ENCODE peak calls at places on chromosome 18, in four cellular contexts. C is SK-N-SH, D is fibroblast of lung, H is transverse colon. F is an unnamed sample.
A peak's percentile ranks its signal among the peaks of the same experiment; 100 is the strongest.

GRCh38 chr18:73318732-73319479 is 451.1 kb upstream of the NETO1 start:
- DNase-seq in H (no peak), C (no peak), D (peak; percentile 74), F (no peak)

GRCh38 chr18:10405014-10405493 is 49.4 kb upstream of the APCDD1 start:
- DNase-seq in H (no peak), D (no peak), C (peak; percentile 52), F (no peak)

GRCh38 chr18:56389190-56389589 is 249.2 kb downstream of the TXNL1 start:
- DNase-seq in D (no peak), H (no peak), C (no peak), F (no peak)

GRCh38 chr18:62420513-62421209 is 95.6 kb downstream of the TNFRSF11A start:
- DNase-seq in H (peak; percentile 62), D (peak; percentile 74), C (no peak), F (peak; percentile 51)

GRCh38 chr18:46302866-46303485 is 198.8 kb downstream of the HAUS1 start:
- DNase-seq in H (no peak), D (no peak), C (no peak), F (no peak)

GRCh38 chr18:79625924-79626561 is 53.6 kb upstream of the CTDP1 start:
- DNase-seq in D (no peak), H (no peak), C (no peak), F (no peak)

GRCh38 chr18:36772339-36772738 is 56.5 kb downstream of the TPGS2 start:
- DNase-seq in H (no peak), D (peak; percentile 58), C (no peak), F (no peak)

GRCh38 chr18:4987452-4988405 is 209.3 kb downstream of the AKAIN1 start:
- DNase-seq in D (no peak), C (no peak), H (no peak), F (no peak)

GRCh38 chr18:58990720-58991119 is 126.0 kb downstream of the ZNF532 start:
- DNase-seq in H (no peak), D (no peak), C (no peak), F (no peak)

GRCh38 chr18:34718610-34719009 is 8.5 kb downstream of the DTNA start:
- DNase-seq in D (no peak), H (no peak), C (no peak), F (no peak)

GRCh38 chr18:28248653-28249052 is 71.7 kb upstream of the CDH2 start:
- DNase-seq in C (no peak), H (no peak), D (no peak), F (no peak)

GRCh38 chr18:5955861-5956260 is 60.5 kb upstream of the TMEM200C start:
- DNase-seq in H (no peak), C (no peak), D (peak; percentile 34), F (no peak)

GRCh38 chr18:22434973-22435608 is 17.4 kb upstream of the CTAGE1 start:
- DNase-seq in H (no peak), C (no peak), D (peak; percentile 90), F (no peak)

GRCh38 chr18:3264362-3264761 is 2.4 kb downstream of the MYL12B start:
- DNase-seq in C (no peak), D (no peak), H (peak; percentile 35), F (no peak)

GRCh38 chr18:58363767-58364540 is 264.9 kb downstream of the ALPK2 start:
- DNase-seq in D (peak; percentile 80), C (no peak), H (no peak), F (no peak)

GRCh38 chr18:33670052-33670451 is 92.0 kb downstream of the ASXL3 start:
- DNase-seq in D (no peak), C (no peak), H (no peak), F (no peak)

GRCh38 chr18:78792094-78792493 is 187.5 kb upstream of the SALL3 start:
- DNase-seq in C (no peak), H (no peak), D (no peak), F (no peak)

GRCh38 chr18:5851998-5852397 is 43.3 kb downstream of the TMEM200C start:
- DNase-seq in H (no peak), C (no peak), D (no peak), F (no peak)

GRCh38 chr18:9787126-9787525 is 79.0 kb downstream of the RAB31 start:
- DNase-seq in H (no peak), C (no peak), D (no peak), F (no peak)

GRCh38 chr18:79272916-79273315 is 122.8 kb upstream of the NFATC1 start:
- DNase-seq in C (no peak), D (no peak), H (no peak), F (no peak)

GRCh38 chr18:37019157-37019571 is 190.2 kb downstream of the KIAA1328 start:
- DNase-seq in H (no peak), D (peak; percentile 15), C (peak; percentile 4), F (no peak)

GRCh38 chr18:24862225-24862893 is 401.9 kb downstream of the HRH4 start:
- DNase-seq in D (no peak), C (no peak), H (no peak), F (no peak)

GRCh38 chr18:28771849-28772248 is 594.9 kb upstream of the CDH2 start:
- DNase-seq in D (no peak), H (no peak), C (no peak), F (no peak)

GRCh38 chr18:75276813-75277628 is 66.4 kb downstream of the TSHZ1 start:
- DNase-seq in H (no peak), C (no peak), D (peak; percentile 82), F (no peak)

GRCh38 chr18:79405019-79405780 is 9.5 kb downstream of the NFATC1 start:
- DNase-seq in C (no peak), H (no peak), D (no peak), F (no peak)

GRCh38 chr18:10230072-10230471 is 224.4 kb upstream of the APCDD1 start:
- DNase-seq in C (no peak), D (peak; percentile 95), H (no peak), F (no peak)

GRCh38 chr18:62716679-62717058 is 1.3 kb downstream of the PHLPP1 start:
- DNase-seq in H (peak; percentile 63), D (peak; percentile 38), C (peak; percentile 77), F (peak; percentile 56)

GRCh38 chr18:47829831-47830230 is 100.6 kb downstream of the SMAD2 start:
- DNase-seq in H (no peak), D (peak; percentile 53), C (no peak), F (no peak)

GRCh38 chr18:77131652-77132368 is 773 bp downstream of the MBP start:
- DNase-seq in H (peak; percentile 80), D (no peak), C (peak; percentile 73), F (no peak)

GRCh38 chr18:4960578-4960977 is 236.5 kb downstream of the AKAIN1 start:
- DNase-seq in D (no peak), H (no peak), C (no peak), F (no peak)

GRCh38 chr18:47345291-47345690 is 93.8 kb upstream of the SKOR2 start:
- DNase-seq in D (no peak), C (no peak), H (no peak), F (no peak)

GRCh38 chr18:23573948-23574431 is 12.3 kb downstream of the NPC1 start:
- DNase-seq in H (no peak), C (no peak), D (peak; percentile 85), F (peak; percentile 16)

GRCh38 chr18:23570912-23571504 is 15.3 kb downstream of the NPC1 start:
- DNase-seq in C (no peak), D (no peak), H (no peak), F (no peak)

GRCh38 chr18:23572012-23572411 is 14.3 kb downstream of the NPC1 start:
- DNase-seq in C (no peak), D (no peak), H (no peak), F (no peak)

GRCh38 chr18:23573020-23573419 is 13.3 kb downstream of the NPC1 start:
- DNase-seq in H (no peak), C (no peak), D (no peak), F (no peak)

GRCh38 chr18:23572570-23572969 is 13.7 kb downstream of the NPC1 start:
- DNase-seq in C (no peak), D (no peak), H (no peak), F (no peak)
- H3K36me3 ChIP-seq in C (peaks cover 17% of the 10 kb centered on the region), D (peaks cover 6% of the 10 kb centered on the region), H (peaks cover 25% of the 10 kb centered on the region), F (peaks cover 7% of the 10 kb centered on the region)

GRCh38 chr18:8669571-8669970 is 35.8 kb upstream of the MTCL1 start:
- DNase-seq in D (no peak), C (no peak), H (no peak), F (no peak)
- H3K4me1 ChIP-seq in D (peaks cover 7% of the 10 kb centered on the region), C (no peaks in the 10 kb centered on the region), H (no peaks in the 10 kb centered on the region), F (no peaks in the 10 kb centered on the region)

DNA sequence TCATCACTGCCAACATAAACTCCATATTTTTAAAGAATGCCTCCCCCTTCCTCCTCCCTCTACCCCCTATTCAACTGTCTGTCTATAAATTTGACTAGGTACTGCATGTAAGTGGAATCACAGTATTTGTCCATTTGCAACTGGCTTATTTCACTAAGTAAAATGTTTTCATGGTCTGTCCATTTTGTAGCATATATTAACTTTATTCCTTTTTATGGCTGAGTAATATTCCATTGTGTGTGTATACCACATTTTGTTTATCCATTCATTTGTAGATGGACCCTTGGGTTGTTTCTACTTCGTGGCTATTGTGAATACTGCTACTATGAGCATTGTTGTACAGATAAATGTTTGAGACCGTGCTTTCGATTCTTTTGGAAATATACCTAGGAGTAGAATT is 10.7 kb downstream of the SEH1L start:
- DNase-seq in H (no peak), D (no peak), C (no peak), F (no peak)
- H3K36me3 ChIP-seq in H (peaks cover 4% of the 10 kb centered on the region), D (peaks cover 2% of the 10 kb centered on the region), C (peaks cover 53% of the 10 kb centered on the region), F (peaks cover 4% of the 10 kb centered on the region)

GRCh38 chr18:48885266-48885950 is 65.4 kb downstream of the SMAD7 start:
- DNase-seq in C (no peak), H (no peak), D (no peak), F (no peak)

GRCh38 chr18:48885951-48886400 is 64.8 kb downstream of the SMAD7 start:
- DNase-seq in C (no peak), D (no peak), H (no peak), F (no peak)

GRCh38 chr18:48882379-48882778 is 68.4 kb downstream of the SMAD7 start:
- DNase-seq in D (no peak), C (no peak), H (no peak), F (no peak)

GRCh38 chr18:48886520-48887293 is 64.1 kb downstream of the SMAD7 start:
- DNase-seq in D (no peak), H (no peak), C (no peak), F (no peak)

DNA sequence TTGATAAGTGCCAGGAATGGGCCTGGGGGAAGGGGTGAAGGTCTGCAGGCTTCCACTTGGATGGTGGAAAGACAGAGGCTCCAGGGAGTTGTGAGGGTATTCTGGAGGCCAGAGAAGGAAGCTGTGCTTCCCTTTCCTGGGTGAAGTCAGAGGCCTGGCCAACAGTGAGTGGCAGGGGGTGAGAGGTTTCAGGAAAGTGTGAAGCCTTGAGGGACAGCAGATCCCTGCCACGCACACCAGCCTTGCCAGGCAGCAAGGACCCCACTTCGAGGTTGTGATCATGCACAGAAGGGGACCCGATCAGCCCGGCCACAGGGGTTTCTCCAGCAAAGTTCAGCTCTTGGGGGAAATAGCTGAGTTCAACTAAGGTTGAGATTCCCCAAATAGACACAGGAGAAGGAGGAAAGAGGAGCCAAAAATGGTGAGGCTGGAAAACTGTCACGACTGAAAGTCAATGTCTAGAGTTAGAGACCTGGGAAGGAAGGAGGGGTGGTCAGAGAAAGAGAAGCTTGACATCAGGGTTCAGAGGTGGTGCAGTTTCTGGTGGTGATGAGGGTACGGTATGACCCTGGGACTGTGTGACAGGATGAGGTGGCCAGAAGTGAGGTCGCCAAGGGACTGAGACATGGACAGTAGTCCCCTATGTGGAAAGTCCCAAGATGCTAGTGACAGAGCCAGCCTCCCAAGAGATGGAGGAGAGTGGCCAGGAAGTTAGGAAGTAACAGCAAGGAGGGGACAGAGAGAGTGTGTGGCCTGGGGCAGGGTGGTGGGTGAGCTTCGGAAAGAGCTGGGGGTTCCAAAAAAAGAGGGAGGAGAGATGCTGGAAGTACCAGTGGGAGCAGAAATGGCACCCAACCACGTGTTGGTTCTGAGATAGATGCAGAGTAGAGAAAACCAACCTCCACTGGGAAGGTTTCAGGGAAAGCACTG is 66.2 kb downstream of the SMAD7 start:
- DNase-seq in C (no peak), H (no peak), D (no peak), F (no peak)
- H3K4me1 ChIP-seq in C (peaks cover 18% of the 10 kb centered on the region), H (no peaks in the 10 kb centered on the region), D (peaks cover 4% of the 10 kb centered on the region), F (no peaks in the 10 kb centered on the region)

F was measured in CD8-positive, alpha-beta T cell.